ENCODE peak calls at places on chromosomes 11 and 22, in seven cellular contexts. D is A549, I is H1, F is endothelial cell of umbilical vein, Z is WTC11, G is NB4, J is HCT116. M is an unnamed sample.

GRCh38 chr11:65489061-65489705 is 9.7 kb upstream of the MALAT1 start:
- DNase-seq in D (no peak), I (no peak), F (peak; percentile 53), Z (peak; percentile 79), G (no peak), J (no peak), M (no peak)

GRCh38 chr11:94926271-94926625 is 47.1 kb downstream of the CWC15 start:
- DNase-seq in D (no peak), I (no peak), F (no peak), Z (no peak), G (no peak), J (no peak), M (no peak)

GRCh38 chr11:102318469-102318868 is 1.2 kb downstream of the BIRC3 start:
- DNase-seq in D (peak; percentile 50), I (no peak), F (no peak), Z (no peak), G (no peak), J (no peak), M (no peak)

GRCh38 chr22:28043269-28043668 is 124.2 kb upstream of the PITPNB start:
- DNase-seq in D (no peak), I (no peak), F (no peak), Z (no peak), G (no peak), J (no peak), M (peak; percentile 52)

GRCh38 chr22:48222742-48223487 is 1460.5 kb downstream of the TBC1D22A start:
- DNase-seq in D (no peak), I (no peak), F (no peak), Z (no peak), G (no peak), J (no peak), M (no peak)

GRCh38 chr22:31093090-31093850 is 12.2 kb downstream of the SMTN start:
- DNase-seq in D (no peak), I (no peak), F (no peak), Z (no peak), G (no peak), J (no peak), M (peak; percentile 31)

GRCh38 chr11:115550291-115551059 is 46.3 kb upstream of the CADM1 start:
- DNase-seq in D (no peak), I (no peak), F (no peak), Z (no peak), G (no peak), J (no peak), M (no peak)

GRCh38 chr11:66950113-66950535 is 8.1 kb downstream of the PC start:
- DNase-seq in D (peak; percentile 93), I (no peak), F (peak; percentile 80), Z (peak; percentile 27), G (peak; percentile 40), J (peak; percentile 90), M (no peak)

GRCh38 chr11:61134801-61135257 is 26.4 kb downstream of the VPS37C start:
- DNase-seq in D (no peak), I (no peak), F (no peak), Z (no peak), G (no peak), J (no peak), M (no peak)

GRCh38 chr11:415640-416041 is 842 bp upstream of the SIGIRR start:
- DNase-seq in D (no peak), I (no peak), F (no peak), Z (peak; percentile 18), G (peak; percentile 44), J (no peak), M (no peak)

GRCh38 chr11:130101661-130102060 is 32.0 kb downstream of the APLP2 start:
- DNase-seq in D (no peak), I (no peak), F (no peak), Z (no peak), G (no peak), J (no peak), M (no peak)

GRCh38 chr22:41996826-41997225 is 1.8 kb upstream of the WBP2NL start:
- DNase-seq in D (no peak), I (no peak), F (no peak), Z (no peak), G (no peak), J (no peak), M (no peak)

GRCh38 chr22:49365191-49365837 is 462.4 kb downstream of the BRD1 start:
- DNase-seq in D (no peak), I (no peak), F (no peak), Z (no peak), G (no peak), J (no peak), M (no peak)

GRCh38 chr22:19086417-19086816 is 35.8 kb downstream of the DGCR2 start:
- DNase-seq in D (no peak), I (no peak), F (no peak), Z (no peak), G (peak; percentile 41), J (no peak), M (no peak)

GRCh38 chr11:128627666-128628342 is 40.4 kb upstream of the ETS1 start:
- DNase-seq in D (no peak), I (no peak), F (no peak), Z (no peak), G (peak; percentile 30), J (no peak), M (peak; percentile 51)

GRCh38 chr11:40241524-40242037 is 1217.9 kb downstream of the LRRC4C start:
- DNase-seq in D (no peak), I (no peak), F (no peak), Z (no peak), G (no peak), J (no peak), M (no peak)

GRCh38 chr11:37496196-37496595 is 898.2 kb upstream of the RAG2 start:
- DNase-seq in D (no peak), I (no peak), F (no peak), Z (no peak), G (no peak), J (no peak), M (no peak)

GRCh38 chr22:46797355-46797754 is 34.9 kb downstream of the TBC1D22A start:
- DNase-seq in D (no peak), I (no peak), F (no peak), Z (no peak), G (peak; percentile 41), J (no peak), M (no peak)

GRCh38 chr11:110763249-110764011 is 51.2 kb upstream of the ARHGAP20 start:
- DNase-seq in D (no peak), I (no peak), F (peak; percentile 72), Z (no peak), G (no peak), J (no peak), M (no peak)

GRCh38 chr11:30535818-30536217 is 50.3 kb downstream of the MPPED2 start:
- DNase-seq in D (no peak), I (no peak), F (no peak), Z (no peak), G (no peak), J (no peak), M (peak; percentile 54)

GRCh38 chr11:105719073-105719846 is 109.4 kb downstream of the GRIA4 start:
- DNase-seq in D (peak; percentile 10), I (no peak), F (peak; percentile 42), Z (no peak), G (no peak), J (peak; percentile 22), M (no peak)

GRCh38 chr11:6895010-6895409 is 2.7 kb upstream of the OR2D2 start:
- DNase-seq in D (no peak), I (no peak), F (no peak), Z (no peak), G (no peak), J (no peak), M (no peak)

GRCh38 chr11:69978841-69979614 is 99.1 kb upstream of the ANO1 start:
- DNase-seq in D (no peak), I (no peak), F (peak; percentile 60), Z (no peak), G (no peak), J (no peak), M (no peak)

GRCh38 chr22:41280065-41280464 is 5.9 kb downstream of the RANGAP1 start:
- DNase-seq in D (no peak), I (no peak), F (no peak), Z (no peak), G (no peak), J (no peak), M (no peak)

GRCh38 chr11:35619030-35619753 is 932 bp downstream of the FJX1 start:
- DNase-seq in D (peak; percentile 37), I (no peak), F (peak; percentile 69), Z (peak; percentile 54), G (no peak), J (no peak), M (peak; percentile 71)

GRCh38 chr11:64870176-64870892 is 8.1 kb downstream of the EHD1 start:
- DNase-seq in D (no peak), I (no peak), F (peak; percentile 83), Z (no peak), G (peak; percentile 66), J (no peak), M (no peak)

GRCh38 chr11:69945157-69945556 is 125.9 kb upstream of the FGF3 start:
- DNase-seq in D (no peak), I (no peak), F (no peak), Z (no peak), G (no peak), J (no peak), M (no peak)

GRCh38 chr22:47632646-47633045 is 870.2 kb downstream of the TBC1D22A start:
- DNase-seq in D (no peak), I (no peak), F (no peak), Z (no peak), G (no peak), J (no peak), M (no peak)

GRCh38 chr11:63518548-63518947 is 12.7 kb downstream of the LGALS12 start:
- DNase-seq in D (no peak), I (no peak), F (no peak), Z (no peak), G (no peak), J (no peak), M (no peak)

GRCh38 chr11:125154380-125155099 is 10.0 kb upstream of the PKNOX2 start:
- DNase-seq in D (no peak), I (no peak), F (no peak), Z (no peak), G (no peak), J (no peak), M (no peak)

GRCh38 chr11:117946196-117946841 is 17.1 kb upstream of the TMPRSS13 start:
- DNase-seq in D (no peak), I (no peak), F (no peak), Z (no peak), G (no peak), J (no peak), M (no peak)
- TF ChIP-seq CTCF in D (no peak), I (no peak), F (no peak), Z (no peak), G (no peak), J (no peak), M (no peak)

GRCh38 chr22:35784633-35785032 is 67.0 kb downstream of the APOL5 start:
- DNase-seq in D (no peak), I (no peak), F (no peak), Z (no peak), G (no peak), J (no peak), M (no peak)
- TF ChIP-seq MAX in D (no peak), I (no peak), F (no peak), Z (no peak), G (no peak), J (no peak), M (no peak)

GRCh38 chr11:43053638-43054412 is 258.0 kb upstream of the API5 start:
- DNase-seq in D (no peak), I (no peak), F (no peak), Z (no peak), G (no peak), J (no peak), M (no peak)
- TF ChIP-seq CTCF in D (no peak), I (no peak), F (no peak), Z (no peak), G (no peak), J (no peak), M (no peak)

GRCh38 chr22:38316340-38317236 is 645 bp downstream of the CSNK1E start:
- DNase-seq in D (no peak), I (no peak), F (peak; percentile 70), Z (no peak), G (peak; percentile 51), J (no peak), M (peak; percentile 79)
- TF ChIP-seq MAX in D (peak; percentile 13), I (no peak), F (no peak), Z (no peak), G (no peak), J (no peak), M (no peak)